ENCODE peak calls at places on chromosomes 6 and 20, in nine cellular contexts. J, G, E, L, D, P, I, F and K are unnamed samples.

GRCh38 chr20:24100370-24101011 is 111.9 kb upstream of the GGTLC1 start:
- DNase-seq in J (peak; percentile 79), G (peak; percentile 83), E (peak; percentile 72), L (peak; percentile 49), D (peak; percentile 56), P (peak; percentile 39), I (peak; percentile 12), F (peak; percentile 89), K (peak; percentile 77)

GRCh38 chr20:25863536-25864325 is 167.1 kb upstream of the ZNF337 start:
- DNase-seq in J (peak; percentile 17), G (no peak), E (no peak), L (no peak), D (no peak), P (peak; percentile 54), I (no peak), F (peak; percentile 53), K (no peak)

GRCh38 chr20:53804920-53805894 is 211.6 kb upstream of the ZNF217 start:
- DNase-seq in J (peak; percentile 18), G (peak; percentile 76), E (no peak), L (no peak), D (no peak), P (no peak), I (no peak), F (no peak), K (no peak)

GRCh38 chr20:51121901-51122412 is 99.0 kb upstream of the KCNG1 start:
- DNase-seq in J (peak; percentile 69), G (peak; percentile 15), E (no peak), L (no peak), D (no peak), P (no peak), I (no peak), F (no peak), K (no peak)

GRCh38 chr6:161273356-161273751 is 507 bp downstream of the AGPAT4 start:
- DNase-seq in J (peak; percentile 62), G (no peak), E (peak; percentile 43), L (no peak), D (peak; percentile 24), P (peak; percentile 60), I (no peak), F (no peak), K (peak; percentile 76)

GRCh38 chr20:15986690-15987089 is 586.6 kb downstream of the KIF16B start:
- DNase-seq in J (no peak), G (no peak), E (no peak), L (no peak), D (no peak), P (no peak), I (no peak), F (no peak), K (no peak)

GRCh38 chr20:2751347-2751867 is 49.0 kb downstream of the CPXM1 start:
- DNase-seq in J (no peak), G (no peak), E (no peak), L (no peak), D (no peak), P (no peak), I (no peak), F (no peak), K (no peak)

GRCh38 chr6:36829919-36830544 is 9.2 kb downstream of the CPNE5 start:
- DNase-seq in J (no peak), G (peak; percentile 62), E (no peak), L (no peak), D (no peak), P (peak; percentile 56), I (no peak), F (no peak), K (no peak)

GRCh38 chr6:157514659-157515496 is 133.9 kb downstream of the ZDHHC14 start:
- DNase-seq in J (peak; percentile 54), G (peak; percentile 95), E (peak; percentile 34), L (no peak), D (peak; percentile 64), P (no peak), I (peak; percentile 77), F (peak; percentile 61), K (no peak)

GRCh38 chr20:63626424-63627128 is at the start of gene GMEB2:
- DNase-seq in J (no peak), G (no peak), E (peak; percentile 77), L (no peak), D (no peak), P (peak; percentile 83), I (peak; percentile 81), F (peak; percentile 85), K (peak; percentile 65)

GRCh38 chr20:38165089-38165965 is at the start of gene TGM2:
- DNase-seq in J (peak; percentile 68), G (peak; percentile 77), E (peak; percentile 51), L (no peak), D (peak; percentile 84), P (no peak), I (no peak), F (peak; percentile 89), K (peak; percentile 17)

GRCh38 chr6:17250237-17250636 is 30.9 kb upstream of the RBM24 start:
- DNase-seq in J (no peak), G (no peak), E (no peak), L (no peak), D (no peak), P (no peak), I (no peak), F (no peak), K (no peak)

GRCh38 chr6:7311920-7312615 is 931 bp downstream of the SSR1 start:
- DNase-seq in J (peak; percentile 53), G (peak; percentile 28), E (peak; percentile 51), L (no peak), D (no peak), P (no peak), I (no peak), F (peak; percentile 18), K (no peak)

GRCh38 chr6:105510746-105511145 is 107.9 kb upstream of the PREP start:
- DNase-seq in J (peak; percentile 80), G (peak; percentile 33), E (no peak), L (no peak), D (no peak), P (no peak), I (no peak), F (no peak), K (no peak)

GRCh38 chr20:16760431-16761304 is 12.5 kb downstream of the OTOR start:
- DNase-seq in J (no peak), G (no peak), E (no peak), L (no peak), D (no peak), P (no peak), I (no peak), F (no peak), K (no peak)

GRCh38 chr6:164322533-164322932 is 908.0 kb downstream of the QKI start:
- DNase-seq in J (peak; percentile 95), G (peak; percentile 40), E (no peak), L (no peak), D (peak; percentile 34), P (no peak), I (no peak), F (peak; percentile 32), K (no peak)

GRCh38 chr6:134642217-134642616 is 307.7 kb downstream of the ALDH8A1 start:
- DNase-seq in J (no peak), G (no peak), E (no peak), L (no peak), D (no peak), P (no peak), I (no peak), F (no peak), K (no peak)

GRCh38 chr6:46290435-46290834 is 119.7 kb upstream of the ENPP5 start:
- DNase-seq in J (no peak), G (no peak), E (no peak), L (no peak), D (no peak), P (no peak), I (no peak), F (no peak), K (no peak)

GRCh38 chr20:20148774-20149173 is 96.4 kb downstream of the CFAP61 start:
- DNase-seq in J (no peak), G (no peak), E (no peak), L (no peak), D (no peak), P (no peak), I (no peak), F (no peak), K (no peak)

GRCh38 chr20:10590950-10591349 is 82.8 kb downstream of the JAG1 start:
- DNase-seq in J (no peak), G (no peak), E (no peak), L (no peak), D (no peak), P (no peak), I (no peak), F (no peak), K (no peak)

GRCh38 chr20:12638633-12639360 is 370.0 kb upstream of the SPTLC3 start:
- DNase-seq in J (no peak), G (no peak), E (no peak), L (no peak), D (no peak), P (no peak), I (no peak), F (no peak), K (no peak)

GRCh38 chr6:139647001-139647400 is 272.6 kb upstream of the CITED2 start:
- DNase-seq in J (peak; percentile 8), G (no peak), E (no peak), L (no peak), D (no peak), P (no peak), I (no peak), F (no peak), K (no peak)

GRCh38 chr6:100880901-100881706 is at the start of gene ASCC3:
- DNase-seq in J (peak; percentile 93), G (peak; percentile 94), E (peak; percentile 93), L (peak; percentile 77), D (peak; percentile 89), P (peak; percentile 90), I (peak; percentile 93), F (peak; percentile 88), K (peak; percentile 90)

GRCh38 chr6:165714907-165715306 is 51.9 kb upstream of the PDE10A start:
- DNase-seq in J (no peak), G (no peak), E (no peak), L (no peak), D (no peak), P (no peak), I (no peak), F (no peak), K (no peak)

GRCh38 chr6:116513224-116513875 is 1.9 kb downstream of the CALHM5 start:
- DNase-seq in J (no peak), G (no peak), E (no peak), L (no peak), D (no peak), P (no peak), I (no peak), F (no peak), K (no peak)

GRCh38 chr20:38790210-38791053 is 15.1 kb upstream of the PPP1R16B start:
- DNase-seq in J (peak; percentile 63), G (peak; percentile 60), E (peak; percentile 59), L (no peak), D (peak; percentile 65), P (no peak), I (peak; percentile 24), F (peak; percentile 79), K (peak; percentile 56)

GRCh38 chr20:11891081-11891826 is 26.4 kb upstream of the BTBD3 start:
- DNase-seq in J (peak; percentile 38), G (peak; percentile 76), E (no peak), L (no peak), D (peak; percentile 56), P (peak; percentile 59), I (peak; percentile 49), F (peak; percentile 64), K (no peak)

GRCh38 chr20:51695574-51696303 is 72.5 kb downstream of the ATP9A start:
- DNase-seq in J (peak; percentile 76), G (peak; percentile 92), E (no peak), L (peak; percentile 53), D (no peak), P (no peak), I (no peak), F (peak; percentile 78), K (no peak)

GRCh38 chr20:58986968-58987517 is 6.0 kb downstream of the NELFCD start:
- DNase-seq in J (no peak), G (no peak), E (no peak), L (no peak), D (no peak), P (no peak), I (no peak), F (no peak), K (no peak)

GRCh38 chr6:139568157-139568955 is 193.9 kb upstream of the CITED2 start:
- DNase-seq in J (no peak), G (no peak), E (no peak), L (no peak), D (no peak), P (no peak), I (no peak), F (peak; percentile 14), K (no peak)

GRCh38 chr6:13268914-13269532 is 59.3 kb downstream of the TBC1D7 start:
- DNase-seq in J (peak; percentile 79), G (peak; percentile 45), E (no peak), L (no peak), D (no peak), P (no peak), I (no peak), F (no peak), K (no peak)